ENCODE peak calls at places on chromosomes 2 and 18, in nine cellular contexts. D is activated CD4-positive, alpha-beta T cell treated with anti-CD3 and anti-CD28 coated beads, Interleukin-2, amount 50 U/mL, for 4 hours; C is mesenteric fat pad; E is skeletal muscle cell; X is foreskin fibroblast; S is fibroblast of the conjunctiva; F is stimulated activated CD4-positive, alpha-beta T cell treated with anti-CD3 and anti-CD28 coated beads, Interleukin-15, amount 100 ng/mL, for 24 hours; T is adrenal gland; P is GM04504. O is an unnamed sample.
A peak's percentile ranks its signal among the peaks of the same experiment; 100 is the strongest.

GRCh38 chr2:239895669-239896068 is 129.5 kb downstream of the NDUFA10 start:
- DNase-seq in F (no peak), S (no peak), D (no peak), X (no peak), E (no peak), C (no peak), T (no peak), P (no peak), O (no peak)

GRCh38 chr18:8471373-8471772 is 137.9 kb upstream of the RAB12 start:
- DNase-seq in E (no peak), P (no peak), F (no peak), T (no peak), C (no peak), X (no peak), S (no peak), D (no peak), O (peak; percentile 38)

GRCh38 chr2:42835577-42836371 is 43.4 kb upstream of the HAAO start:
- DNase-seq in E (peak; percentile 99), P (peak; percentile 97), X (peak; percentile 98), D (no peak), S (peak; percentile 88), F (no peak), T (peak; percentile 22), C (peak; percentile 73), O (peak; percentile 95)

GRCh38 chr2:61900246-61900645 is 5.2 kb upstream of the COMMD1 start:
- DNase-seq in F (no peak), D (no peak), S (no peak), T (no peak), P (no peak), X (no peak), C (no peak), E (no peak), O (no peak)

GRCh38 chr2:30769891-30770462 is 37.3 kb downstream of the CAPN13 start:
- DNase-seq in D (no peak), S (no peak), C (peak; percentile 72), P (no peak), X (no peak), F (no peak), T (no peak), E (no peak), O (no peak)

GRCh38 chr18:46279673-46280072 is 175.5 kb downstream of the HAUS1 start:
- DNase-seq in P (no peak), X (no peak), E (no peak), T (no peak), F (no peak), C (peak; percentile 59), S (no peak), D (no peak), O (no peak)

GRCh38 chr18:49487711-49488310 is 777 bp upstream of the C18orf32 start:
- DNase-seq in T (no peak), D (no peak), X (no peak), E (no peak), P (no peak), S (no peak), C (no peak), F (peak; percentile 23), O (no peak)

GRCh38 chr2:189369566-189369965 is 71.7 kb upstream of the WDR75 start:
- DNase-seq in E (no peak), T (no peak), C (no peak), P (no peak), D (no peak), S (peak; percentile 49), F (no peak), X (peak; percentile 69), O (peak; percentile 82)

GRCh38 chr2:169069341-169069740 is at the start of gene DHRS9:
- DNase-seq in D (no peak), P (no peak), T (peak; percentile 27), C (no peak), F (peak; percentile 54), S (no peak), E (peak; percentile 60), X (peak; percentile 6), O (peak; percentile 59)

GRCh38 chr2:46723346-46723745 is 192.3 kb downstream of the MCFD2 start:
- DNase-seq in D (no peak), T (no peak), E (no peak), X (no peak), F (no peak), C (no peak), S (no peak), P (no peak), O (no peak)

GRCh38 chr18:415627-416612 is 84.6 kb downstream of the COLEC12 start:
- DNase-seq in P (peak; percentile 60), D (no peak), C (no peak), T (no peak), F (no peak), E (no peak), S (no peak), X (peak; percentile 56), O (peak; percentile 61)

GRCh38 chr2:222993920-222994650 is 57.9 kb upstream of the KCNE4 start:
- DNase-seq in C (no peak), S (peak; percentile 97), X (peak; percentile 86), F (no peak), E (peak; percentile 97), P (peak; percentile 97), T (peak; percentile 84), D (no peak), O (peak; percentile 96)

GRCh38 chr2:13572466-13572865 is 855.7 kb downstream of the TRIB2 start:
- DNase-seq in D (no peak), F (no peak), E (no peak), X (no peak), C (no peak), S (no peak), P (no peak), T (no peak), O (no peak)

GRCh38 chr2:235996419-235996818 is 171.8 kb downstream of the GBX2 start:
- DNase-seq in X (no peak), E (no peak), F (no peak), D (no peak), C (no peak), T (no peak), S (no peak), P (no peak), O (no peak)

GRCh38 chr18:27887287-27887686 is 289.6 kb downstream of the CDH2 start:
- DNase-seq in C (no peak), E (no peak), T (no peak), S (no peak), X (no peak), P (no peak), F (no peak), D (no peak), O (no peak)

GRCh38 chr18:43277164-43277600 is at the start of gene SYT4:
- DNase-seq in S (no peak), T (peak; percentile 55), E (peak; percentile 22), X (no peak), D (no peak), F (no peak), C (peak; percentile 71), P (peak; percentile 15), O (peak; percentile 49)

GRCh38 chr18:74498712-74499629 is 2.8 kb downstream of the CNDP2 start:
- DNase-seq in T (peak; percentile 31), P (no peak), X (no peak), F (peak; percentile 87), D (peak; percentile 73), E (no peak), S (no peak), C (no peak), O (no peak)

GRCh38 chr18:49933530-49933929 is 120.2 kb upstream of the ACAA2 start:
- DNase-seq in S (no peak), F (no peak), X (peak; percentile 29), C (no peak), P (no peak), D (no peak), E (peak; percentile 56), T (no peak), O (peak; percentile 40)

GRCh38 chr2:38154395-38154794 is 78.4 kb upstream of the CYP1B1 start:
- DNase-seq in S (no peak), T (no peak), F (no peak), P (no peak), D (no peak), X (no peak), E (peak; percentile 37), C (no peak), O (no peak)

GRCh38 chr2:142176941-142177340 is 46.1 kb upstream of the LRP1B start:
- DNase-seq in F (no peak), E (no peak), S (no peak), X (no peak), C (no peak), T (no peak), P (no peak), D (no peak), O (no peak)

GRCh38 chr2:124590001-124590400 is 564.9 kb downstream of the CNTNAP5 start:
- DNase-seq in E (no peak), C (no peak), P (no peak), T (no peak), D (no peak), S (no peak), F (no peak), X (no peak), O (no peak)

GRCh38 chr2:177585234-177585863 is 192.8 kb downstream of the AGPS start:
- DNase-seq in T (no peak), X (no peak), F (no peak), S (no peak), D (no peak), P (no peak), E (no peak), C (no peak), O (no peak)

GRCh38 chr2:225033440-225034390 is 8.6 kb downstream of the DOCK10 start:
- DNase-seq in X (no peak), T (no peak), E (no peak), S (no peak), F (no peak), C (no peak), D (no peak), P (no peak), O (no peak)

GRCh38 chr2:141959941-141960340 is 170.9 kb downstream of the LRP1B start:
- DNase-seq in X (no peak), E (no peak), C (no peak), S (no peak), T (no peak), F (no peak), D (no peak), P (no peak), O (no peak)

GRCh38 chr18:62812242-62812641 is 96.9 kb downstream of the PHLPP1 start:
- DNase-seq in E (no peak), X (no peak), S (no peak), C (no peak), T (peak; percentile 34), P (no peak), D (no peak), F (no peak), O (no peak)

GRCh38 chr2:151973901-151974199 is 125.0 kb downstream of the CACNB4 start:
- DNase-seq in C (no peak), D (no peak), S (peak; percentile 10), P (no peak), T (no peak), E (no peak), F (peak; percentile 1), X (no peak), O (peak; percentile 11)

GRCh38 chr18:42414756-42415454 is 459.9 kb downstream of the PIK3C3 start:
- DNase-seq in T (peak; percentile 71), E (peak; percentile 15), C (no peak), X (no peak), P (peak; percentile 15), S (no peak), F (no peak), D (no peak), O (peak; percentile 88)

GRCh38 chr2:44490726-44491125 is 129.0 kb downstream of the CAMKMT start:
- DNase-seq in X (no peak), C (no peak), E (no peak), S (no peak), D (no peak), P (no peak), T (no peak), F (no peak), O (no peak)